ENCODE peak calls at places on chromosome 21, in six cellular contexts. X, P, M, U, I and W are unnamed samples.

GRCh38 chr21:36478207-36478701 is 1.7 kb downstream of the CLDN14 start:
- DNase-seq in X (no peak), P (peak), M (no peak), U (no peak), I (peak), W (peak)

GRCh38 chr21:16302851-16303282 is 573.1 kb downstream of the USP25 start:
- DNase-seq in X (no peak), P (no peak), M (no peak), U (no peak), I (peak), W (peak)

GRCh38 chr21:29586696-29587095 is 288.0 kb downstream of the BACH1 start:
- DNase-seq in X (no peak), P (no peak), M (no peak), U (no peak), I (no peak), W (peak)

GRCh38 chr21:37863842-37864241 is 52.4 kb downstream of the KCNJ6 start:
- DNase-seq in X (no peak), P (no peak), M (no peak), U (no peak), I (peak), W (peak)

GRCh38 chr21:16514316-16514715 is 784.5 kb downstream of the USP25 start:
- DNase-seq in X (no peak), P (no peak), M (no peak), U (no peak), I (no peak), W (no peak)

GRCh38 chr21:15801352-15801863 is 71.6 kb downstream of the USP25 start:
- DNase-seq in X (no peak), P (no peak), M (no peak), U (no peak), I (no peak), W (no peak)

GRCh38 chr21:18191139-18191538 is 53.5 kb upstream of the CHODL start:
- DNase-seq in X (no peak), P (no peak), M (no peak), U (no peak), I (no peak), W (no peak)

GRCh38 chr21:28537371-28538079 is 455.2 kb downstream of the LTN1 start:
- DNase-seq in X (no peak), P (no peak), M (no peak), U (no peak), I (peak), W (peak)

GRCh38 chr21:37620401-37620800 is 253.8 kb downstream of the DYRK1A start:
- DNase-seq in X (no peak), P (no peak), M (no peak), U (no peak), I (no peak), W (no peak)

GRCh38 chr21:29843818-29844217 is 96.0 kb downstream of the GRIK1 start:
- DNase-seq in X (no peak), P (no peak), M (no peak), U (no peak), I (no peak), W (no peak)

GRCh38 chr21:46215436-46216131 is 13.0 kb downstream of the LSS start:
- DNase-seq in X (no peak), P (no peak), M (no peak), U (no peak), I (no peak), W (no peak)

GRCh38 chr21:43997766-43998742 is 14.1 kb upstream of the TRAPPC10 start:
- DNase-seq in X (no peak), P (no peak), M (no peak), U (no peak), I (no peak), W (no peak)

GRCh38 chr21:24025101-24025500 is 1582.2 kb downstream of the MRPL39 start:
- DNase-seq in X (no peak), P (no peak), M (no peak), U (no peak), I (no peak), W (no peak)

GRCh38 chr21:24023402-24023801 is 1583.9 kb downstream of the MRPL39 start:
- DNase-seq in X (no peak), P (no peak), M (no peak), U (no peak), I (no peak), W (peak)

DNA sequence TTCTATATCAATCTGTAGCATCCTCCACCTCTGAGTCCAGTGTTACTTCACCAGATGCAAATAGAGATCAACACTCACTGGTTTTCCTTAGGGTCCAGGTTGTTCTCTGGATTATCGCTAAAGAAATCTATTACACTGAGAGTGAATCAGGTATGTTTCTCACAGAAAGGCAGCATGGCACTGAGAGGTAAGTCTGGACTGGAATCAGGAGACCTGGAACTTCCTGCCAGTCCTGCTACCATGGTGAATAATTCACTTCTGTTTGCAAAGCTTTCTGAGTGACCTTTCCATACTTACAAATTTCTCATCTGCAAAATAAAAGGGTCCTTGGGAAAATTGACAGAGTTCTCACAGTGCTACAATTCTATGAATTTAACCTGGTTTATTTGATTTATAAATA is 1583.3 kb downstream of the MRPL39 start:
- DNase-seq in X (no peak), P (no peak), M (no peak), U (no peak), I (no peak), W (no peak)
- H2BK15ac ChIP-seq in X (no peak), P (no peak), M (no peak), U (no peak), I (no peak), W (no peak)

GRCh38 chr21:34809822-34810221 is 141.0 kb downstream of the CLIC6 start:
- DNase-seq in X (no peak), P (no peak), M (no peak), U (no peak), I (no peak), W (no peak)
- H4K8ac ChIP-seq in X (no peak), P (no peak), M (no peak), U (no peak), I (no peak), W (no peak)

DNA sequence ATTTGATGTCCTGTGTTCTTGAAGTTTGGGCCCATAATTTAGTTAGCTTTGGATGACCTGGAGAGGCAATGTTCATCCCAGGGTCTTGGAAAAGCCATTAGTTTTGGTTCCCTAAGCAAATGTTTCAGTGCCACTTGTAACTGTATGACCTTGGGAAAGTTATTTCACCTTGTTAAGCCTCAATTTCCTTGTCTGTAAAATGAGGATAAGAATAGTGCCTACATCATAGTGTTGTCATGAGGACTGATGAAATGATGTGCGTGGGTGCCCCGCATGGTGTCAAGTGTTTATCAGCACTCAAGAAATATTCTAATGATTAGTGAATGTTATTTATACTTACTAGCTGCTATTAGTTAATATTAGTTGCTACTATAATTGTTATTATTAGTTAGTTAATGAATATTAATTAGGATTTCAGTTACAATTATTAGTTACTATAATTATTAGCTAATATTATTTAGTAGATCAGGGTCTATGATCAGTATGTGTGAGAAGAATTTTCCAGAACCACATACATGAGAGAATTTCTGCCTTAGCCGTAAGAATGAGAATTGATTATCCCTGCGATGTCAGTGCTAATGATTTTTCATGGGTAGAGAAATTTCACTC is 1.9 kb downstream of the SH3BGR start:
- DNase-seq in X (no peak), P (no peak), M (no peak), U (no peak), I (no peak), W (no peak)
- H2BK15ac ChIP-seq in X (no peak), P (no peak), M (no peak), U (no peak), I (no peak), W (no peak)

DNA sequence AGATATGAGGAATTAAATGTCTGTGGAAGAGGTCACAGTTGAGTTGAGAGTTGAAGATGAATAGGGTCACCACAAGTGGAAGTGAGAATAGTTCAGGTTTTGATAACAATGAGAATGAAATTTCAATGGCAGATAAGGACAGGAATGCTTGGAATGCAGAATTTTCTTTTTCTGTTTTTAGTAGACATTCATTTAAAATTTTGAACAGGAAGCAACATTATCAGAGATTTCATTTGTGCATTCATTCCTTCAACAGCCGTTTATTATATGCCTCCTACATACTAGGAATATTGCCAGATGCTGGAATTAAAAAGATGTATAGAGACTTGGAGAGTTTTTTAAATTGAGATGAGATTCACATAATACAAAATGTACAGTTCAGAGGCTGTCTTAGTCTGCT is 126.8 kb downstream of the ITSN1 start:
- DNase-seq in X (no peak), P (no peak), M (no peak), U (no peak), I (no peak), W (no peak)
- H4K8ac ChIP-seq in X (no peak), P (no peak), M (no peak), U (no peak), I (no peak), W (no peak)

DNA sequence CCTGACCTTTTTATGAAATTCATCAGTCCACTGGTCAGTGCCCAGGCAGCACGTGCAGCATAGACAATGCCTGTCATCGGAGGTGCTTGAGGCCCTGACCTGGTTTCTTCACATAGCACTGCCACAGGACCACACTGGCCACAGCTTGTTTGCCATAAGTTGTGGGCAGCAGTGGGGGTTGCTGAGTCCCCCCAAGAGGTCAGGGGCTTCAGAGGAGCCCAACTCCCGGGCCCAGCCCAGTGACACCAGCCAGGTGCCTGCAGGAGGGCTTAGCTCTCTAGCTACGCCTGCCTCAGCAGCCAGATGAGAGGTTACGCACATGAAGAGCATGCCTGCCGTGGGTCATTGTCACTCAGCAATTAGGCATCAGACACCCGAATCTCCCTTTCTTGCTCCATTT is 41.6 kb downstream of the UBASH3A start:
- DNase-seq in X (no peak), P (no peak), M (no peak), U (no peak), I (no peak), W (no peak)
- H2BK15ac ChIP-seq in X (no peak), P (no peak), M (no peak), U (no peak), I (no peak), W (no peak)

DNA sequence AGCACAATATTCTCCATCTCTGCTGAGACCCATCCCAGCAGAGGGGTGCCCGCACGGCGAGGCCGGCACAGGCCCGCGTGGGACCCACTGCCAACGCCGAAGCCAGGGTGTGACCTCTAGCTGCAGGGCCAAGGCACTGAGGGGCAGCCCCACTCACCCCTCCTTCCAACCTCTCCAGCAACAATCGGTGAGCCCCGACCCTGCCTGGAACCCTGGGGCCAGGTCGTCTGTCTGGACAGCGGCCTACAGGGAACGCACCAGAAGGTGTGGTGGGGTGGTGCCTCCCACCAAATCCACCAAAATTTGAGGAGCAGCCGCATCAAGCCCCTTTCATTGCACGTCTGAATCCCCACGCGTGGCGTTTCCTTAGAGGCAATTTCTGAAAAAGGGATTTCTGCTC is 63.0 kb upstream of the ADARB1 start:
- DNase-seq in X (no peak), P (no peak), M (no peak), U (no peak), I (no peak), W (no peak)
- H4K8ac ChIP-seq in X (no peak), P (no peak), M (no peak), U (no peak), I (no peak), W (peak)

GRCh38 chr21:14366998-14367397 is 15.9 kb downstream of the HSPA13 start:
- DNase-seq in X (no peak), P (no peak), M (no peak), U (no peak), I (no peak), W (no peak)
- H2BK15ac ChIP-seq in X (no peak), P (no peak), M (no peak), U (no peak), I (no peak), W (no peak)